ENCODE peak calls at places on chromosomes 13 and 19, in ten cellular contexts. G is GM23338, P is K562, Y is right atrium auricular region, S is GM06990, Q is thyroid gland, C is body of pancreas, K is fibroblast of mammary gland, M is AG09309, F is cardiac muscle cell. H is an unnamed sample.

GRCh38 chr19:2239771-2240770 is 3.4 kb downstream of the SF3A2 start:
- DNase-seq in G (peak), P (peak), Y (peak), S (no peak), Q (peak), C (no peak), K (peak), M (no peak), F (peak), H (peak)

GRCh38 chr19:8158411-8159074 is 9.2 kb upstream of the FBN3 start:
- DNase-seq in G (peak), P (peak), Y (peak), S (peak), Q (peak), C (peak), K (peak), M (no peak), F (peak), H (peak)

GRCh38 chr19:35002037-35002535 is 2.0 kb downstream of the GRAMD1A start:
- DNase-seq in G (no peak), P (no peak), Y (no peak), S (no peak), Q (no peak), C (no peak), K (no peak), M (no peak), F (no peak), H (no peak)

GRCh38 chr19:1057185-1057857 is 9.6 kb upstream of the ARHGAP45 start:
- DNase-seq in G (peak), P (no peak), Y (no peak), S (no peak), Q (no peak), C (no peak), K (peak), M (no peak), F (peak), H (peak)

GRCh38 chr19:1252818-1253513 is 4.6 kb downstream of the MIDN start:
- DNase-seq in G (no peak), P (peak), Y (peak), S (peak), Q (peak), C (peak), K (peak), M (peak), F (peak), H (peak)

GRCh38 chr13:80265348-80265747 is 75.6 kb downstream of the SPRY2 start:
- DNase-seq in G (no peak), P (no peak), Y (no peak), S (peak), Q (no peak), C (no peak), K (no peak), M (no peak), F (no peak), H (no peak)

GRCh38 chr13:101811440-101811839 is 359.0 kb downstream of the ITGBL1 start:
- DNase-seq in G (no peak), P (no peak), Y (no peak), S (no peak), Q (no peak), C (no peak), K (no peak), M (no peak), F (no peak), H (no peak)

GRCh38 chr13:49279112-49279511 is 31.4 kb downstream of the CDADC1 start:
- DNase-seq in G (peak), P (no peak), Y (no peak), S (no peak), Q (no peak), C (no peak), K (no peak), M (no peak), F (no peak), H (no peak)

GRCh38 chr13:78022164-78022877 is 103.7 kb upstream of the EDNRB start:
- DNase-seq in G (no peak), P (no peak), Y (no peak), S (peak), Q (peak), C (peak), K (peak), M (no peak), F (peak), H (peak)

GRCh38 chr13:109833940-109834339 is 47.6 kb upstream of the IRS2 start:
- DNase-seq in G (no peak), P (no peak), Y (no peak), S (no peak), Q (no peak), C (no peak), K (no peak), M (no peak), F (no peak), H (no peak)

GRCh38 chr13:107222619-107223018 is 654.7 kb upstream of the ARGLU1 start:
- DNase-seq in G (peak), P (no peak), Y (no peak), S (no peak), Q (no peak), C (no peak), K (no peak), M (no peak), F (no peak), H (no peak)

GRCh38 chr19:58361900-58362271 is 665 bp downstream of the ZNF497 start:
- DNase-seq in G (peak), P (peak), Y (no peak), S (peak), Q (no peak), C (peak), K (peak), M (no peak), F (peak), H (peak)

GRCh38 chr19:43438291-43439162 is 23.8 kb downstream of the TEX101 start:
- DNase-seq in G (no peak), P (no peak), Y (peak), S (no peak), Q (no peak), C (peak), K (peak), M (peak), F (peak), H (peak)

GRCh38 chr19:33040994-33041827 is 23.5 kb downstream of the RHPN2 start:
- DNase-seq in G (no peak), P (no peak), Y (no peak), S (no peak), Q (no peak), C (peak), K (peak), M (no peak), F (peak), H (peak)

GRCh38 chr13:30908416-30908980 is 2.4 kb downstream of the MEDAG start:
- DNase-seq in G (no peak), P (no peak), Y (no peak), S (no peak), Q (peak), C (no peak), K (peak), M (no peak), F (peak), H (peak)

GRCh38 chr13:30907167-30907761 is 1.2 kb downstream of the MEDAG start:
- DNase-seq in G (no peak), P (no peak), Y (no peak), S (no peak), Q (peak), C (no peak), K (peak), M (no peak), F (peak), H (peak)

GRCh38 chr13:30906411-30906990 is 430 bp downstream of the MEDAG start:
- DNase-seq in G (peak), P (no peak), Y (no peak), S (no peak), Q (peak), C (no peak), K (no peak), M (no peak), F (peak), H (no peak)

GRCh38 chr13:30905932-30906383 is at the start of gene MEDAG:
- DNase-seq in G (no peak), P (no peak), Y (peak), S (no peak), Q (peak), C (peak), K (peak), M (no peak), F (peak), H (peak)

GRCh38 chr13:30910676-30911075 is 4.6 kb downstream of the MEDAG start:
- DNase-seq in G (no peak), P (no peak), Y (no peak), S (no peak), Q (no peak), C (no peak), K (no peak), M (no peak), F (no peak), H (no peak)
- H3K4me3 ChIP-seq in G (no peak), P (no peak), Y (no peak), S (no peak), Q (no peak), C (no peak), K (no peak), M (no peak), F (no peak), H (no peak)

GRCh38 chr19:40808497-40808896 is 9.5 kb downstream of the EGLN2 start:
- DNase-seq in G (no peak), P (no peak), Y (no peak), S (no peak), Q (no peak), C (no peak), K (no peak), M (no peak), F (no peak), H (no peak)

GRCh38 chr19:40813182-40813581 is 14.2 kb downstream of the EGLN2 start:
- DNase-seq in G (no peak), P (no peak), Y (no peak), S (no peak), Q (peak), C (no peak), K (no peak), M (no peak), F (peak), H (peak)

GRCh38 chr19:40809358-40810086 is 10.5 kb downstream of the EGLN2 start:
- DNase-seq in G (no peak), P (no peak), Y (no peak), S (no peak), Q (no peak), C (no peak), K (no peak), M (no peak), F (no peak), H (no peak)

GRCh38 chr19:40810160-40810559 is 11.2 kb downstream of the EGLN2 start:
- DNase-seq in G (no peak), P (peak), Y (no peak), S (no peak), Q (no peak), C (no peak), K (no peak), M (no peak), F (no peak), H (no peak)

DNA sequence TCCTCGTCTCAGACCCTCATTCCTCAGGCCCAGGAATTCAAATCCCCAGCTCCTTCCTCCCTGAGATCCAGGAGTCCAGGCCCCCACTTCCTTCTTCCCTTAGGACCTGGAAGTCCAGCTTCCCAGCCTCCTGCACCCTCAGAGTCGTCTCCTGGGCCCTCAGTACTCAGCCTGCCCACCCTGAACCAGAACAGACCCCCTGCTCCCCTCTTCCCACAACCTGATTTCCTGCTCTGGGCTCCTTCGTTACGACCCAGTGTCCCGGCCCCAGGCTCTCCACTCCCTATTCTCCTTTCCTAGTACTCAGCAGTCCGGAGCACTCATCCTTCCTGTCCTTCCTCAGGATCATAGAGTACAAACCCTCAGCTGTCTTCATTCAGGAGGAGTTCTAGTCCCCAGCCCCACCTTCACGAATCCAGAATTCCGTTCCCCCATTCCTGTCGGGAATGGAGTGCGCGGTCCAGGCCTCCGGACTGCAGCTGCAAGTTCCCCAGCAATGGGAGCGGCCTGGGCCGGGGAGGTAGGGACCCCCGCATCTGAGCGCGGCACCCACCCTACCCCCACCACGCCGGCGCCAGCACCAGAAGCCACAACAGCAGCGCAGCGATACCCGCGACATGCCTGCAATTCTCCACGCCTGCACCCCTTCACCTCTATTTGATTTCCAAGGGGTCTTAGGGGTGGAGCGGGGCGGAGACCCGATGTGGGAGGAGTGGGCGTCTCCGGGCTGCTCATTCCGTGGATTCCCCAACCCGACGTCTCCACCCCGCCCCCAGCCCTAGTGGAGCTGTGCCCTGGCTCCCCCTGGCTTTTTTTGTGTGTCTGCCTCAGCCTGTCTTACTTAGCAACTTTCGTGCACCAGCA is 12.7 kb downstream of the EGLN2 start:
- DNase-seq in G (peak), P (peak), Y (no peak), S (no peak), Q (no peak), C (no peak), K (no peak), M (no peak), F (no peak), H (no peak)
- TF ChIP-seq CTCF in G (peak), P (peak), Y (no peak), S (no peak), Q (no peak), C (no peak), K (no peak), M (no peak), F (peak), H (no peak)

DNA sequence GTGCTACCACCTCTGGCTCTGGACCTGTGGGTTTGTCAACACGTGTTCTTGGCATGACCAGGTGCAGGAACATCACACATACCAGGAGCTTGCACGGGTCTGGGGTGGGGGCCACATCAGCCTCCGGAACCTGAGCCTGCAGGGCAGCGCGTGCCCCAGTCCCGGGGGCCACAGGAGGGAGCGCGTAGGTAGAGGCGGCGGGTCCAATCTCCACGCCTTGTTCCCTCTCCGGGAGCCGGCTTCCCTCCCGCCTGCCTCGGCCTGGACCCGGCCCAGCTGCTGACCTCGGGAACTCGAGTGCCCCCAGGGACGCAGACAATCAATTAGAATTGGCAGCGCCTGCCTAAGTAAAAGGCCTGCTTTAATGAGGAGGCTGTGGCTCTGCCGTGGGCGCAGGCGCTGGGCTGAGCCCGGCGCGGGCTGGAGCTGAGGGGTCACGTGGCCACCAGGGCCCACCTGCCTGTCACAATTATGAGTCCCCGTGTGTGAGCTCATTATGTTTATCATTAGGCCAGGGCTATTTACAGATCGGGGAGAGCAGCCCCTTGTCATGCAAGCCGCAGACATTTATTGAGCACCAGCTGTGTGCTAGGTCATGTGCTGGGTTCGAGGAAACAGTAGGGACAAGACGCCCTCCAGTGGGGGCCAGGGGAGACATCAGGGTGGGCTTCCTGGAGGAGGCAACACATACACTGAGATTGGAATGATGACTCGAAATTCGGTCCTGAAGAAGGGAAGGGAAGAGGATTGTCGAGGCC is 32.2 kb upstream of the TNFAIP8L1 start:
- DNase-seq in G (peak), P (peak), Y (no peak), S (no peak), Q (peak), C (peak), K (peak), M (no peak), F (peak), H (no peak)
- H3K4me3 ChIP-seq in G (peak), P (no peak), Y (no peak), S (no peak), Q (no peak), C (no peak), K (no peak), M (no peak), F (no peak), H (no peak)

DNA sequence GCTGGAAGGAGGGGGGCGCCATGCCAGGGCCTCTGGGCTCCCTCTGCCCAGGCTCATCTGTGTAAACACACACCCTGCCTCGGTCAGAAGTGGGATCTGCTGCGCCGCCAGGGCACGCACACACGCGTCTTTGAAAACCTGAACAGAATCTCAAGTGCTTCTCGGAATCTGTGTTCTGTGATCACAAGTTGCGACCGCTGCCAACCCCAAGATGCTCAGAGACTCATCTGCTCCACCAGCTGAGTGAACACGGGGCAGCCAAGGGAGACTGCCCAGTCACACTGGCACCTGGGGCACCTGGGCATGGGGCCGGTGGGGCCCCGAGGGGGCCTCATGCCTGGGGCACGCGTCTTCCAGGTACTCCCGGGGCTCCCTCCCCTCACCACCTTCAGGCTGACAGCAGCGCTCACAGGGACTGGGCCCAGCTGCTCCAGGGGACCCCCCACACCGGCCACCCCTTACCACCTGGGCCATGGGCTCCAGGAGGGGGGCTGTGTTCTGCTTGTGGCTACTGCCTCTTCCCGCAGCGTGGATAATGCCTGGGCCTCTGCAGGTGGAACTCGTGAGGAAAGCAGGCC is 59.0 kb downstream of the KLF2 start:
- DNase-seq in G (no peak), P (no peak), Y (no peak), S (no peak), Q (peak), C (no peak), K (no peak), M (no peak), F (no peak), H (no peak)
- TF ChIP-seq CTCF in G (no peak), P (no peak), Y (no peak), S (no peak), Q (no peak), C (no peak), K (no peak), M (no peak), F (peak), H (no peak)

GRCh38 chr19:45340232-45340898 is at the start of gene KLC3:
- DNase-seq in G (peak), P (peak), Y (no peak), S (peak), Q (peak), C (peak), K (no peak), M (no peak), F (no peak), H (no peak)
- H3K4me3 ChIP-seq in G (peak), P (peak), Y (peak), S (no peak), Q (no peak), C (no peak), K (no peak), M (no peak), F (peak), H (no peak)

DNA sequence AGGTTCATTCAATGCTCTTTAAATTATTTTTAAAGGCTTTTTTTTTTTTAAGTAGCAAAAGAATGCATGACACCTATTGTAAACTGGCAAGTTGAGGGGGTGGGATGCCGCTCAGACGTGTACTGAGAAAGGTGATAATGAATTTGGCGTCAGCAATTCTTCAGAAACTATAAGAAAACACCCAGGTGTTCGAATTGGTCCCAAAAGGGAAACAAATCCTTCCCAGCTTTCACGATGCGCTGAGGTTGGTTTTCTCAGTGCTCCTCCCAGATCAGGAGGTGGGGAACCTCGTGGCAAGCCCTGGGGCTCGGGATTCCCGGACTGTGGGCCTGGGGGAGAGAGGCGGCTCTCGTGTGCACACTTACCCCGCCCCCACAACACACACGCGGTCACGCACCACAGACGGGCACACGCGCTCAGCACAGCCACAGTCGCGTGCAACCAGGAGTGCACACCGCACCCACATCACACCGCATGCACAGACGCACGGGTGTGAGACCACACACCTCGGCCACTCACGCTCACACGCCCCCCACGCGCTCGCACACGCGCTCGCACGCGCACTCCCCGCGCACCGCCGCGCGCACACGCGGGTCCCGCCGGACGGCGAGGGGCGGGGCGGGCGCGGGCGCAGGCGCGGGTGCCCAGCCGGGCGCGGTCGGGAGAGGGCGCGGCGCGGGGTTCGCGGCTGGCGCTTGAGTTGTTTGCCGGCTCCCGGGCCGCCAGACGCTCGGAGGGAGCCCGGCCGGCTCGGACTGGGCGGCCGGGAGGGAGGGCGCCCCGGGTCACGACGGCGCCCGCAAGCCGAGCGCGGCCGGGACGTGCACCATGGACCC is at the start of gene FAM124A:
- DNase-seq in G (peak), P (peak), Y (no peak), S (peak), Q (peak), C (peak), K (peak), M (no peak), F (peak), H (no peak)
- TF ChIP-seq CTCF in G (peak), P (no peak), Y (no peak), S (no peak), Q (no peak), C (peak), K (no peak), M (no peak), F (no peak), H (no peak)

DNA sequence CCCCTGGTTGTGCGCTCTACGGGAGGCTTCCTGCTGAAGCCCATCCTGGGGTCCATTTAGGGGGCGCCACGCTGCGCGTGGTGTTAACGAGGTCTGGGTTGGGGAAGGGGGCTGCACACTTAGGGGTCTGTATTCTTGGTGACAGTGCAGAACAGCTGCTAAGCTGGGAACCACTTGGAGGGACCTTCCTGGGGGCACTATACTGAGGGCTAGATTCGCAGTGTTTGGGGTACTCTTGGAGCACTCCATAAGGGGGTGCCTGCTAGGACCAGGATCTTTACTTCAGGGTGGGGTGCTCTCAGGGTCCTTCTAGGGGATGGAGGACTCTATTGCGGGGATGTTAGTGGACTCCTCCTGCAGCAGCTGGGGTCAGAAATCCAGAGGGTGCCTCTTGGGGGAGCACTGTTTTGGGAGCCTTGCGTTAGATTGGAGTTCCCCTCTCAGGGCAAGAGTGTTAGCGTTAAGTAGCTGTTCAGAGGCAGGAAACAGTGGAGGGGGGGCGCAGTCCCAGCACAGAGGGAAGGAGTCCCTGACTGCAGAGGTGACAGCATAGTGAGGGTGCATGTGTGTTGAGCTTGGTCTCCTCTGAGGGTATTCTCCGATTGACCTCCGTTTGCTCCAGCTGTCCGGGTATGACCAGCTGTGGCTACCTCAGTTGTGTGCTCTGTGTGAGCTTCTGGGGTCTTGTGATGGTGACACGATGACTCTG is 1.1 kb downstream of the PDE4A start:
- DNase-seq in G (no peak), P (peak), Y (no peak), S (no peak), Q (no peak), C (no peak), K (no peak), M (no peak), F (no peak), H (no peak)
- H3K4me3 ChIP-seq in G (peak), P (peak), Y (no peak), S (peak), Q (no peak), C (no peak), K (no peak), M (no peak), F (peak), H (no peak)